ENCODE peak calls at places on chromosome 16, in seven cellular contexts. N is fibroblast of lung, K is PC-3, Q is upper lobe of right lung, F is mucosa of descending colon, C is spleen, X is HAP-1. S is an unnamed sample. For H3K36me3 and H3K4me1, the result is how much of the 10 kb centered on the place peaks cover.

GRCh38 chr16:26442333-26442732 is 624.4 kb upstream of the C16orf82 start:
- DNase-seq in N (no peak), K (no peak), Q (no peak), F (no peak), C (no peak), X (no peak), S (no peak)

GRCh38 chr16:79146-80054 is 1.4 kb downstream of the MPG start:
- DNase-seq in N (peak), K (no peak), Q (no peak), F (no peak), C (no peak), X (no peak), S (no peak)

GRCh38 chr16:48232459-48233040 is 11.6 kb upstream of the LONP2 start:
- DNase-seq in N (peak), K (peak), Q (no peak), F (no peak), C (no peak), X (no peak), S (no peak)

GRCh38 chr16:53041196-53041977 is 11.3 kb downstream of the CHD9NB start:
- DNase-seq in N (no peak), K (no peak), Q (no peak), F (peak), C (no peak), X (no peak), S (no peak)

GRCh38 chr16:72787519-72788268 is 260.2 kb downstream of the ZFHX3 start:
- DNase-seq in N (peak), K (peak), Q (peak), F (peak), C (peak), X (peak), S (peak)

GRCh38 chr16:15493416-15494181 is 59.2 kb downstream of the BMERB1 start:
- DNase-seq in N (peak), K (no peak), Q (no peak), F (no peak), C (no peak), X (no peak), S (no peak)

GRCh38 chr16:10579965-10580918 is at the start of gene EMP2:
- DNase-seq in N (peak), K (peak), Q (peak), F (peak), C (peak), X (peak), S (peak)

GRCh38 chr16:89915303-89916232 is 3.1 kb upstream of the MC1R start:
- DNase-seq in N (no peak), K (no peak), Q (no peak), F (no peak), C (no peak), X (no peak), S (no peak)

GRCh38 chr16:21277927-21278706 is at the start of gene CRYM:
- DNase-seq in N (no peak), K (peak), Q (peak), F (peak), C (peak), X (peak), S (peak)

GRCh38 chr16:67723151-67723915 is 4.2 kb upstream of the GFOD2 start:
- DNase-seq in N (peak), K (peak), Q (peak), F (no peak), C (peak), X (no peak), S (no peak)

GRCh38 chr16:28918698-28919097 is 6.3 kb downstream of the RABEP2 start:
- DNase-seq in N (no peak), K (no peak), Q (no peak), F (no peak), C (no peak), X (no peak), S (no peak)

GRCh38 chr16:84810518-84811273 is 9.1 kb upstream of the CRISPLD2 start:
- DNase-seq in N (peak), K (no peak), Q (no peak), F (peak), C (no peak), X (no peak), S (no peak)

DNA sequence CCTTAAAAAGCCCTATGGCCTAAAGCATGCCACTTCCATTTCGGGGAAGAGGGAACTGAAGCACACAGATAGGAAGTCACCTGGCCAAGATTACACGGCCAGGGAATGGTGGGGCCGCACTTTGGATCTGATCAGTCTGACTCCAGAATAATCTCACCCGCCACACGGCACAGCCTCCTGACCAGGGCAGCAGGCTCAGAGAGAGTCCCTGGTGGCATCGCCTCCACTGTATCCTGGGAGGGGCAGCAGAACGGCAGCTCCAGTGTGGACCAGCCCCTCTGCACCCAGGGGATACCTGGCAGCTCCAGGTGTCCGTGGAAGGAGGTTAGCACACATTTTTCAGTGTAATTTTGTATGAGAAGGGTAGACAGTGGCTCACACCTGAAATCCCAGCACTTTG is 35.5 kb downstream of the VAC14 start:
- DNase-seq in N (no peak), K (no peak), Q (no peak), F (no peak), C (no peak), X (no peak), S (no peak)
- H3K36me3 ChIP-seq in N (under half), K (under half), Q (under half), F (under half), C (under half), X (under half), S (under half)

GRCh38 chr16:75073551-75074414 is 42.8 kb downstream of the LDHD start:
- DNase-seq in N (peak), K (no peak), Q (no peak), F (no peak), C (no peak), X (no peak), S (no peak)
- H3K4me1 ChIP-seq in N (under half), K (under half), Q (under half), F (under half), C (under half), X (under half), S (under half)

GRCh38 chr16:7304257-7304656 is 28.4 kb upstream of the RBFOX1 start:
- DNase-seq in N (no peak), K (no peak), Q (no peak), F (no peak), C (no peak), X (no peak), S (no peak)
- H3K4me3 ChIP-seq in N (no peak), K (no peak), Q (no peak), F (no peak), C (no peak), X (no peak), S (no peak)

GRCh38 chr16:18800674-18801196 is 614 bp downstream of the ARL6IP1 start:
- DNase-seq in N (peak), K (no peak), Q (no peak), F (peak), C (no peak), X (peak), S (no peak)
- H3K36me3 ChIP-seq in N (under half), K (under half), Q (under half), F (under half), C (under half), X (under half), S (under half)

GRCh38 chr16:59754854-59755253 is 1020.7 kb upstream of the GOT2 start:
- DNase-seq in N (no peak), K (no peak), Q (no peak), F (no peak), C (no peak), X (no peak), S (no peak)
- H3K4me1 ChIP-seq in N (under half), K (under half), Q (under half), F (under half), C (under half), X (under half), S (under half)

GRCh38 chr16:2237552-2238395 is 1.5 kb downstream of the DNASE1L2 start:
- DNase-seq in N (no peak), K (no peak), Q (no peak), F (peak), C (no peak), X (no peak), S (no peak)
- H3K4me3 ChIP-seq in N (no peak), K (no peak), Q (no peak), F (no peak), C (no peak), X (no peak), S (no peak)

GRCh38 chr16:23573822-23574221 is 16.3 kb downstream of the UBFD1 start:
- DNase-seq in N (no peak), K (no peak), Q (no peak), F (no peak), C (no peak), X (no peak), S (no peak)
- H3K36me3 ChIP-seq in N (under half), K (under half), Q (half or more), F (under half), C (under half), X (half or more), S (under half)

GRCh38 chr16:86949116-86949515 is 368.1 kb downstream of the C16orf95 start:
- DNase-seq in N (no peak), K (no peak), Q (no peak), F (no peak), C (no peak), X (no peak), S (no peak)
- H3K4me1 ChIP-seq in N (under half), K (under half), Q (under half), F (under half), C (under half), X (under half), S (under half)

GRCh38 chr16:69328854-69329316 is 1.5 kb downstream of the PDF start:
- DNase-seq in N (peak), K (peak), Q (no peak), F (peak), C (peak), X (no peak), S (peak)
- H3K4me3 ChIP-seq in N (peak), K (peak), Q (peak), F (no peak), C (peak), X (peak), S (no peak)

S was measured in small intestine.